ENCODE peak calls at places on chromosomes 2 and 18, in eight cellular contexts. One of them, this sample, is unnamed.

GRCh38 chr2:2837768-2838547 is 506.9 kb upstream of the MYT1L start:
- DNase-seq in CD4-positive, CD25-positive, alpha-beta regulatory T cell: no peak
- DNase-seq in SJSA1: no peak
- DNase-seq in HFF-Myc: no peak
- DNase-seq in uterus: peak
- DNase-seq in germinal center: no peak
- DNase-seq in endothelial cell: no peak
- DNase-seq in neural progenitor cell: no peak
- DNase-seq in this sample: no peak

GRCh38 chr2:151638188-151638933 is 95.9 kb downstream of the NEB start:
- DNase-seq in CD4-positive, CD25-positive, alpha-beta regulatory T cell: no peak
- DNase-seq in SJSA1: no peak
- DNase-seq in HFF-Myc: no peak
- DNase-seq in uterus: no peak
- DNase-seq in germinal center: no peak
- DNase-seq in endothelial cell: no peak
- DNase-seq in neural progenitor cell: no peak
- DNase-seq in this sample: no peak

GRCh38 chr2:101219281-101219680 is 33.4 kb upstream of the CNOT11 start:
- DNase-seq in CD4-positive, CD25-positive, alpha-beta regulatory T cell: no peak
- DNase-seq in SJSA1: no peak
- DNase-seq in HFF-Myc: no peak
- DNase-seq in uterus: no peak
- DNase-seq in germinal center: no peak
- DNase-seq in endothelial cell: no peak
- DNase-seq in neural progenitor cell: no peak
- DNase-seq in this sample: no peak

GRCh38 chr2:232530626-232531260 is 4.8 kb downstream of the CHRND start:
- DNase-seq in CD4-positive, CD25-positive, alpha-beta regulatory T cell: no peak
- DNase-seq in SJSA1: no peak
- DNase-seq in HFF-Myc: no peak
- DNase-seq in uterus: no peak
- DNase-seq in germinal center: no peak
- DNase-seq in endothelial cell: no peak
- DNase-seq in neural progenitor cell: no peak
- DNase-seq in this sample: no peak

GRCh38 chr2:109217362-109218086 is 88.5 kb downstream of the SH3RF3 start:
- DNase-seq in CD4-positive, CD25-positive, alpha-beta regulatory T cell: no peak
- DNase-seq in SJSA1: peak
- DNase-seq in HFF-Myc: peak
- DNase-seq in uterus: no peak
- DNase-seq in germinal center: no peak
- DNase-seq in endothelial cell: no peak
- DNase-seq in neural progenitor cell: no peak
- DNase-seq in this sample: no peak

GRCh38 chr2:37877457-37878315 is 47.4 kb upstream of the RMDN2 start:
- DNase-seq in CD4-positive, CD25-positive, alpha-beta regulatory T cell: no peak
- DNase-seq in SJSA1: peak
- DNase-seq in HFF-Myc: peak
- DNase-seq in uterus: no peak
- DNase-seq in germinal center: peak
- DNase-seq in endothelial cell: peak
- DNase-seq in neural progenitor cell: peak
- DNase-seq in this sample: no peak

GRCh38 chr18:75376004-75376403 is 51.5 kb downstream of the SMIM21 start:
- DNase-seq in CD4-positive, CD25-positive, alpha-beta regulatory T cell: no peak
- DNase-seq in SJSA1: peak
- DNase-seq in HFF-Myc: no peak
- DNase-seq in uterus: no peak
- DNase-seq in germinal center: no peak
- DNase-seq in endothelial cell: no peak
- DNase-seq in neural progenitor cell: no peak
- DNase-seq in this sample: no peak

GRCh38 chr2:98445167-98445522 is 487 bp downstream of the INPP4A start:
- DNase-seq in CD4-positive, CD25-positive, alpha-beta regulatory T cell: no peak
- DNase-seq in SJSA1: no peak
- DNase-seq in HFF-Myc: no peak
- DNase-seq in uterus: no peak
- DNase-seq in germinal center: peak
- DNase-seq in endothelial cell: no peak
- DNase-seq in neural progenitor cell: no peak
- DNase-seq in this sample: no peak

GRCh38 chr2:232203166-232203891 is 175.2 kb upstream of the ALPP start:
- DNase-seq in CD4-positive, CD25-positive, alpha-beta regulatory T cell: no peak
- DNase-seq in SJSA1: no peak
- DNase-seq in HFF-Myc: no peak
- DNase-seq in uterus: no peak
- DNase-seq in germinal center: no peak
- DNase-seq in endothelial cell: no peak
- DNase-seq in neural progenitor cell: no peak
- DNase-seq in this sample: no peak

GRCh38 chr2:98583866-98584618 is 24.3 kb downstream of the COA5 start:
- DNase-seq in CD4-positive, CD25-positive, alpha-beta regulatory T cell: no peak
- DNase-seq in SJSA1: no peak
- DNase-seq in HFF-Myc: no peak
- DNase-seq in uterus: no peak
- DNase-seq in germinal center: no peak
- DNase-seq in endothelial cell: no peak
- DNase-seq in neural progenitor cell: no peak
- DNase-seq in this sample: no peak

GRCh38 chr2:234377761-234378341 is 119.0 kb downstream of the ARL4C start:
- DNase-seq in CD4-positive, CD25-positive, alpha-beta regulatory T cell: no peak
- DNase-seq in SJSA1: peak
- DNase-seq in HFF-Myc: peak
- DNase-seq in uterus: no peak
- DNase-seq in germinal center: no peak
- DNase-seq in endothelial cell: no peak
- DNase-seq in neural progenitor cell: peak
- DNase-seq in this sample: no peak

GRCh38 chr2:21268197-21268870 is 144.6 kb downstream of the TDRD15 start:
- DNase-seq in CD4-positive, CD25-positive, alpha-beta regulatory T cell: no peak
- DNase-seq in SJSA1: no peak
- DNase-seq in HFF-Myc: no peak
- DNase-seq in uterus: no peak
- DNase-seq in germinal center: no peak
- DNase-seq in endothelial cell: no peak
- DNase-seq in neural progenitor cell: no peak
- DNase-seq in this sample: no peak

GRCh38 chr2:192159215-192159614 is 35.5 kb downstream of the TMEFF2 start:
- DNase-seq in CD4-positive, CD25-positive, alpha-beta regulatory T cell: no peak
- DNase-seq in SJSA1: no peak
- DNase-seq in HFF-Myc: no peak
- DNase-seq in uterus: no peak
- DNase-seq in germinal center: no peak
- DNase-seq in endothelial cell: no peak
- DNase-seq in neural progenitor cell: no peak
- DNase-seq in this sample: no peak

GRCh38 chr2:231181848-231182247 is 16.6 kb upstream of the ARMC9 start:
- DNase-seq in CD4-positive, CD25-positive, alpha-beta regulatory T cell: no peak
- DNase-seq in SJSA1: peak
- DNase-seq in HFF-Myc: no peak
- DNase-seq in uterus: no peak
- DNase-seq in germinal center: peak
- DNase-seq in endothelial cell: no peak
- DNase-seq in neural progenitor cell: no peak
- DNase-seq in this sample: no peak

GRCh38 chr2:29420999-29421856 is 306.0 kb downstream of the CLIP4 start:
- DNase-seq in CD4-positive, CD25-positive, alpha-beta regulatory T cell: no peak
- DNase-seq in SJSA1: no peak
- DNase-seq in HFF-Myc: no peak
- DNase-seq in uterus: no peak
- DNase-seq in germinal center: no peak
- DNase-seq in endothelial cell: no peak
- DNase-seq in neural progenitor cell: no peak
- DNase-seq in this sample: no peak

GRCh38 chr2:113229795-113230194 is 48.9 kb downstream of the PAX8 start:
- DNase-seq in CD4-positive, CD25-positive, alpha-beta regulatory T cell: no peak
- DNase-seq in SJSA1: no peak
- DNase-seq in HFF-Myc: no peak
- DNase-seq in uterus: no peak
- DNase-seq in germinal center: no peak
- DNase-seq in endothelial cell: no peak
- DNase-seq in neural progenitor cell: no peak
- DNase-seq in this sample: no peak

GRCh38 chr2:206113148-206113547 is 27.2 kb upstream of the INO80D start:
- DNase-seq in CD4-positive, CD25-positive, alpha-beta regulatory T cell: no peak
- DNase-seq in SJSA1: no peak
- DNase-seq in HFF-Myc: no peak
- DNase-seq in uterus: no peak
- DNase-seq in germinal center: no peak
- DNase-seq in endothelial cell: no peak
- DNase-seq in neural progenitor cell: no peak
- DNase-seq in this sample: no peak

GRCh38 chr2:1867141-1867540 is 122.8 kb upstream of the PXDN start:
- DNase-seq in CD4-positive, CD25-positive, alpha-beta regulatory T cell: no peak
- DNase-seq in SJSA1: no peak
- DNase-seq in HFF-Myc: no peak
- DNase-seq in uterus: no peak
- DNase-seq in germinal center: no peak
- DNase-seq in endothelial cell: no peak
- DNase-seq in neural progenitor cell: no peak
- DNase-seq in this sample: no peak

GRCh38 chr2:240502059-240502429 is 55.7 kb downstream of the ANKMY1 start:
- DNase-seq in CD4-positive, CD25-positive, alpha-beta regulatory T cell: no peak
- DNase-seq in SJSA1: no peak
- DNase-seq in HFF-Myc: no peak
- DNase-seq in uterus: peak
- DNase-seq in germinal center: no peak
- DNase-seq in endothelial cell: no peak
- DNase-seq in neural progenitor cell: no peak
- DNase-seq in this sample: no peak

GRCh38 chr2:151619337-151619989 is 114.8 kb downstream of the NEB start:
- DNase-seq in CD4-positive, CD25-positive, alpha-beta regulatory T cell: no peak
- DNase-seq in SJSA1: no peak
- DNase-seq in HFF-Myc: peak
- DNase-seq in uterus: no peak
- DNase-seq in germinal center: no peak
- DNase-seq in endothelial cell: no peak
- DNase-seq in neural progenitor cell: no peak
- DNase-seq in this sample: no peak

GRCh38 chr2:169165791-169166190 is 96.4 kb downstream of the DHRS9 start:
- DNase-seq in CD4-positive, CD25-positive, alpha-beta regulatory T cell: no peak
- DNase-seq in SJSA1: no peak
- DNase-seq in HFF-Myc: no peak
- DNase-seq in uterus: no peak
- DNase-seq in germinal center: no peak
- DNase-seq in endothelial cell: no peak
- DNase-seq in neural progenitor cell: no peak
- DNase-seq in this sample: no peak

GRCh38 chr2:65137197-65137780 is 7.4 kb upstream of the RAB1A start:
- DNase-seq in CD4-positive, CD25-positive, alpha-beta regulatory T cell: no peak
- DNase-seq in SJSA1: no peak
- DNase-seq in HFF-Myc: no peak
- DNase-seq in uterus: no peak
- DNase-seq in germinal center: no peak
- DNase-seq in endothelial cell: no peak
- DNase-seq in neural progenitor cell: no peak
- DNase-seq in this sample: no peak

GRCh38 chr18:60895181-60895580 is 438.0 kb upstream of the CDH20 start:
- DNase-seq in CD4-positive, CD25-positive, alpha-beta regulatory T cell: no peak
- DNase-seq in SJSA1: no peak
- DNase-seq in HFF-Myc: no peak
- DNase-seq in uterus: no peak
- DNase-seq in germinal center: no peak
- DNase-seq in endothelial cell: no peak
- DNase-seq in neural progenitor cell: no peak
- DNase-seq in this sample: no peak

GRCh38 chr18:22813648-22814328 is 119.3 kb upstream of the RBBP8 start:
- DNase-seq in CD4-positive, CD25-positive, alpha-beta regulatory T cell: no peak
- DNase-seq in SJSA1: no peak
- DNase-seq in HFF-Myc: no peak
- DNase-seq in uterus: no peak
- DNase-seq in germinal center: no peak
- DNase-seq in endothelial cell: no peak
- DNase-seq in neural progenitor cell: peak
- DNase-seq in this sample: no peak

GRCh38 chr18:24362757-24363156 is 34.9 kb downstream of the OSBPL1A start:
- DNase-seq in CD4-positive, CD25-positive, alpha-beta regulatory T cell: no peak
- DNase-seq in SJSA1: no peak
- DNase-seq in HFF-Myc: no peak
- DNase-seq in uterus: no peak
- DNase-seq in germinal center: no peak
- DNase-seq in endothelial cell: no peak
- DNase-seq in neural progenitor cell: no peak
- DNase-seq in this sample: no peak

GRCh38 chr18:8854550-8854949 is 149.2 kb downstream of the MTCL1 start:
- DNase-seq in CD4-positive, CD25-positive, alpha-beta regulatory T cell: no peak
- DNase-seq in SJSA1: no peak
- DNase-seq in HFF-Myc: no peak
- DNase-seq in uterus: no peak
- DNase-seq in germinal center: no peak
- DNase-seq in endothelial cell: no peak
- DNase-seq in neural progenitor cell: no peak
- DNase-seq in this sample: no peak